ENCODE peak calls at places on chromosomes 6 and 20, in seven cellular contexts. One of them, this sample, is unnamed.

GRCh38 chr6:22906091-22906549 is 336.8 kb downstream of the HDGFL1 start:
- DNase-seq in GM23248: peak
- DNase-seq in CD4-positive, CD25-positive, alpha-beta regulatory T cell: no peak
- DNase-seq in substantia nigra: no peak
- DNase-seq in IMR-90: no peak
- DNase-seq in SK-N-SH: no peak
- DNase-seq in neuronal stem cell: no peak
- DNase-seq in this sample: no peak

GRCh38 chr6:166466178-166467122 is 83.7 kb upstream of the MPC1 start:
- DNase-seq in GM23248: peak
- DNase-seq in CD4-positive, CD25-positive, alpha-beta regulatory T cell: no peak
- DNase-seq in substantia nigra: no peak
- DNase-seq in IMR-90: peak
- DNase-seq in SK-N-SH: peak
- DNase-seq in neuronal stem cell: no peak
- DNase-seq in this sample: peak

GRCh38 chr6:87588756-87589407 is 905 bp downstream of the RARS2 start:
- DNase-seq in GM23248: peak
- DNase-seq in CD4-positive, CD25-positive, alpha-beta regulatory T cell: peak
- DNase-seq in substantia nigra: no peak
- DNase-seq in IMR-90: no peak
- DNase-seq in SK-N-SH: no peak
- DNase-seq in neuronal stem cell: no peak
- DNase-seq in this sample: no peak

GRCh38 chr6:7213416-7213815 is 99.6 kb downstream of the SSR1 start:
- DNase-seq in GM23248: no peak
- DNase-seq in CD4-positive, CD25-positive, alpha-beta regulatory T cell: no peak
- DNase-seq in substantia nigra: no peak
- DNase-seq in IMR-90: no peak
- DNase-seq in SK-N-SH: no peak
- DNase-seq in neuronal stem cell: no peak
- DNase-seq in this sample: no peak

GRCh38 chr6:13461805-13462204 is 25.6 kb downstream of the GFOD1 start:
- DNase-seq in GM23248: no peak
- DNase-seq in CD4-positive, CD25-positive, alpha-beta regulatory T cell: no peak
- DNase-seq in substantia nigra: no peak
- DNase-seq in IMR-90: no peak
- DNase-seq in SK-N-SH: no peak
- DNase-seq in neuronal stem cell: no peak
- DNase-seq in this sample: no peak

GRCh38 chr20:24492031-24492607 is 22.7 kb downstream of the SYNDIG1 start:
- DNase-seq in GM23248: peak
- DNase-seq in CD4-positive, CD25-positive, alpha-beta regulatory T cell: no peak
- DNase-seq in substantia nigra: no peak
- DNase-seq in IMR-90: no peak
- DNase-seq in SK-N-SH: no peak
- DNase-seq in neuronal stem cell: no peak
- DNase-seq in this sample: no peak

GRCh38 chr20:50346372-50347347 is 156.0 kb downstream of the CEBPB start:
- DNase-seq in GM23248: peak
- DNase-seq in CD4-positive, CD25-positive, alpha-beta regulatory T cell: peak
- DNase-seq in substantia nigra: peak
- DNase-seq in IMR-90: peak
- DNase-seq in SK-N-SH: peak
- DNase-seq in neuronal stem cell: no peak
- DNase-seq in this sample: no peak

GRCh38 chr6:143513410-143513809 is 1.9 kb upstream of the FUCA2 start:
- DNase-seq in GM23248: peak
- DNase-seq in CD4-positive, CD25-positive, alpha-beta regulatory T cell: peak
- DNase-seq in substantia nigra: no peak
- DNase-seq in IMR-90: no peak
- DNase-seq in SK-N-SH: peak
- DNase-seq in neuronal stem cell: no peak
- DNase-seq in this sample: no peak

GRCh38 chr20:6178537-6178936 is 55.7 kb upstream of the FERMT1 start:
- DNase-seq in GM23248: peak
- DNase-seq in CD4-positive, CD25-positive, alpha-beta regulatory T cell: no peak
- DNase-seq in substantia nigra: no peak
- DNase-seq in IMR-90: peak
- DNase-seq in SK-N-SH: peak
- DNase-seq in neuronal stem cell: peak
- DNase-seq in this sample: no peak

GRCh38 chr20:20606881-20607280 is 105.6 kb downstream of the RALGAPA2 start:
- DNase-seq in GM23248: no peak
- DNase-seq in CD4-positive, CD25-positive, alpha-beta regulatory T cell: no peak
- DNase-seq in substantia nigra: no peak
- DNase-seq in IMR-90: no peak
- DNase-seq in SK-N-SH: no peak
- DNase-seq in neuronal stem cell: no peak
- DNase-seq in this sample: no peak

GRCh38 chr6:109999740-110000139 is 21.6 kb downstream of the GPR6 start:
- DNase-seq in GM23248: no peak
- DNase-seq in CD4-positive, CD25-positive, alpha-beta regulatory T cell: no peak
- DNase-seq in substantia nigra: no peak
- DNase-seq in IMR-90: no peak
- DNase-seq in SK-N-SH: no peak
- DNase-seq in neuronal stem cell: no peak
- DNase-seq in this sample: no peak

GRCh38 chr20:59603727-59604608 is at the start of gene PHACTR3:
- DNase-seq in GM23248: no peak
- DNase-seq in CD4-positive, CD25-positive, alpha-beta regulatory T cell: no peak
- DNase-seq in substantia nigra: peak
- DNase-seq in IMR-90: no peak
- DNase-seq in SK-N-SH: peak
- DNase-seq in neuronal stem cell: peak
- DNase-seq in this sample: no peak

GRCh38 chr20:51529027-51529749 is 13.3 kb downstream of the NFATC2 start:
- DNase-seq in GM23248: peak
- DNase-seq in CD4-positive, CD25-positive, alpha-beta regulatory T cell: peak
- DNase-seq in substantia nigra: no peak
- DNase-seq in IMR-90: peak
- DNase-seq in SK-N-SH: no peak
- DNase-seq in neuronal stem cell: no peak
- DNase-seq in this sample: no peak

GRCh38 chr20:53959849-53960585 is 110.4 kb downstream of the BCAS1 start:
- DNase-seq in GM23248: peak
- DNase-seq in CD4-positive, CD25-positive, alpha-beta regulatory T cell: no peak
- DNase-seq in substantia nigra: no peak
- DNase-seq in IMR-90: no peak
- DNase-seq in SK-N-SH: no peak
- DNase-seq in neuronal stem cell: no peak
- DNase-seq in this sample: no peak
- H3K27ac ChIP-seq in GM23248: peak
- H3K27ac ChIP-seq in CD4-positive, CD25-positive, alpha-beta regulatory T cell: no peak
- H3K27ac ChIP-seq in substantia nigra: peak
- H3K27ac ChIP-seq in IMR-90: no peak
- H3K27ac ChIP-seq in SK-N-SH: no peak
- H3K27ac ChIP-seq in neuronal stem cell: no peak
- H3K27ac ChIP-seq in this sample: no peak

DNA sequence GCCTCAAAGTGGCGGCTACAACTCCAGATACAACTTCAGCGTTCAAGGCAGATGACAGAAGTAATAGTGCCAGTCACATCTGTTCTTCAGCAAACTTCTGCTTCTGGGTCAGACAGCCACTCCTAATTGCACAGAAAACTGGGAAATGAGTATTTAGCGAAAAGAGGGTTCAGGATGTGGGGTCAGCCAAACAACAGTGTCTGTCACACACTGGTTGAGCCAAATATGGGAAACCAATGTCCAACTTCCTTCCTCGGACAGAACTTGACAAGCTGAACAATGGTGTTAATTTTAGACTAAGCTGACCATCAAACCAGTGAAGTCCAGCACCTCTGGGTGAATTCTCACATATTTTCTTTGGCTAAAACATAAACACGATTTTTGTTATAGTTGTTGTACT is 22.1 kb downstream of the NUDT3 start:
- DNase-seq in GM23248: no peak
- DNase-seq in CD4-positive, CD25-positive, alpha-beta regulatory T cell: no peak
- DNase-seq in substantia nigra: no peak
- DNase-seq in IMR-90: no peak
- DNase-seq in SK-N-SH: no peak
- DNase-seq in neuronal stem cell: no peak
- DNase-seq in this sample: no peak
- H3K27ac ChIP-seq in GM23248: no peak
- H3K27ac ChIP-seq in CD4-positive, CD25-positive, alpha-beta regulatory T cell: no peak
- H3K27ac ChIP-seq in substantia nigra: no peak
- H3K27ac ChIP-seq in IMR-90: no peak
- H3K27ac ChIP-seq in SK-N-SH: no peak
- H3K27ac ChIP-seq in neuronal stem cell: no peak
- H3K27ac ChIP-seq in this sample: no peak

DNA sequence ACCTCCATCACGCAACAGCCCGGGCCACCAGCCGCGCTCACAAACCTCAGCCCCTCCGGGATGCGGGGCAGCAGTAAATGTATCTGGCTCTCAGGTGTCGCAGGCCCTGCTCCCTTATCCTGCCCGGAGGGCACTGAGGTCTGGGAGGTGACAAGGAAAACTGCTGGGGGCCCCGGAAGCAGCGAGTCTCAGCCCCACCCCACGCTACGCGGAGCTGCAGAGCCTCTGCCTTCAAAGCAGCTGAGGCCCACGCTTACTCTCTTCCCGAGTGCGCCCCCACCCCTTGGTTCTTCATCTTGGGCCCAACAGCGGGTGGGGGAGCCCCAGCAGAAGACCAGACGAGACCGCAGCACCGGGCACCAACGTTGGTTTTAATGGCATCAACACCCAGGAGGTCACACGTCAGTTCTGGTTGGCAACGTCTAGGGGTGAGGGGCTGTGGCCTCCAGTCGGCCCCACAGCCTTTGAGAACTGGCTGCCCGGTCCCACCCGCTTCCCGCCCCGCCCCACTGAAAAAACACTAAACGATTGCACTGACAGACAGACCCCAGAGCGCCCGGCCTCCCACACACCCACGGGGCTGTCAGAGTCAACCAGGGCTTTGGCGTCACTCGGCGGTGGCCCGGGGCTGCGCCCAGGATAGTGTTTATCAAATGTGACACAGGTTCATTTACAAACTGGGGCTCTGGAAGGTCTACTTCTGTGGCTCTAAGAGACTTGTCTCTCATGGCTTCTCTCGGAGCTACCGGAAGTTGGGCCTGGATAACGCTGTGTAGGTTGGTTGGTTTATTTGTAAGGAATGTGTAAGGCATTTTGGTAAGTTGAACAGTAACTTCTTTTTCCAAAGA is 43.7 kb downstream of the DSTN start:
- DNase-seq in GM23248: no peak
- DNase-seq in CD4-positive, CD25-positive, alpha-beta regulatory T cell: no peak
- DNase-seq in substantia nigra: no peak
- DNase-seq in IMR-90: no peak
- DNase-seq in SK-N-SH: peak
- DNase-seq in neuronal stem cell: no peak
- DNase-seq in this sample: no peak
- H3K27ac ChIP-seq in GM23248: peak
- H3K27ac ChIP-seq in CD4-positive, CD25-positive, alpha-beta regulatory T cell: no peak
- H3K27ac ChIP-seq in substantia nigra: no peak
- H3K27ac ChIP-seq in IMR-90: no peak
- H3K27ac ChIP-seq in SK-N-SH: no peak
- H3K27ac ChIP-seq in neuronal stem cell: no peak
- H3K27ac ChIP-seq in this sample: no peak

DNA sequence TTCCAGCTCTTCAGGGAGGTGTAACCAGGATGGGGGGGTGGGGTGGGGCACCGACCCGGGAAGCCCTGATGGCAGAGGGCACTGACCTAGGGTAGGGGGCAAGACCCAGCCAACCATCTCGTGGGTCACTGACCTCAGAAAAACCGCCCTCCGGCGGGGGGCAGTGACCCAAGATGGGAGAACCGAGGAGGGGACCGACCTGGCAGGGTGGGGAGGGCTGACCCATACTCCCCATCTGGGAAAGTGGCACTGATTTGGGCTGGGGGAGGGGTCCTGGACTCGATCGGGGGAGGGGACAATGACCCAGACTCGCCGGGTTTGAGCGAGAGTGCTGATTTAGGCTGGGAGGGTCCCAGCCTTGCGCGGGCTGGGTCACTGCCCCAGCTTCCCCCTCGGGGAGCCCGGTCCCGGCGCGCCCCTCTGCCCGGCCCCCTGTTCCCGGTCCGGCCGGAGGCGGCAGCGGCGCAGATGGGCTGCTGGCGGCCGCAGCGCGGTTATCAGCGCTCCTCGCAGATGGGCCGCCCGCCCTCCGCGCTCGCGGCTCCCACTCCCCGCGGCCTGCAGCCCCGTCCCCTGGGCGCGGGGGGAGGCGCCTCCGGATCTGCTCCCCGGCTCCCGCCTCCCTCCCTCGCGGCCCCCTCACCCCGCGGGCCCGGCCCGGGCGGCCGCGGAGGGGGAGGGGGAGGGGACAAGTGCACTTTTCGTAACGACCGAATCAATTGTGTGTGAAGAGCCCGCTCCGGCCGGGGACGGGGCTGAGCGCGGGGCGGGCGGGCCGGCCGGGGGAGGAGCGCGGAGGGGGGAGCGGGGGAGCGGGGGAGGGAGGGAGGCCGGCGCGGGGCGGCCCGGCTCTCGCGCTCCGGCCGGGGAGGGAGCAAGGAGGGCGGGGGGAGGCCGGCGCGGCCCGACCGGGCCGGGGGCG is 2.2 kb downstream of the NOL4L start:
- DNase-seq in GM23248: peak
- DNase-seq in CD4-positive, CD25-positive, alpha-beta regulatory T cell: no peak
- DNase-seq in substantia nigra: peak
- DNase-seq in IMR-90: no peak
- DNase-seq in SK-N-SH: peak
- DNase-seq in neuronal stem cell: peak
- DNase-seq in this sample: no peak
- H3K27ac ChIP-seq in GM23248: no peak
- H3K27ac ChIP-seq in CD4-positive, CD25-positive, alpha-beta regulatory T cell: no peak
- H3K27ac ChIP-seq in substantia nigra: peak
- H3K27ac ChIP-seq in IMR-90: no peak
- H3K27ac ChIP-seq in SK-N-SH: peak
- H3K27ac ChIP-seq in neuronal stem cell: peak
- H3K27ac ChIP-seq in this sample: no peak

GRCh38 chr6:33772902-33773472 is 15.9 kb downstream of the LEMD2 start:
- DNase-seq in GM23248: no peak
- DNase-seq in CD4-positive, CD25-positive, alpha-beta regulatory T cell: no peak
- DNase-seq in substantia nigra: no peak
- DNase-seq in IMR-90: no peak
- DNase-seq in SK-N-SH: no peak
- DNase-seq in neuronal stem cell: no peak
- DNase-seq in this sample: no peak
- H3K27ac ChIP-seq in GM23248: peak
- H3K27ac ChIP-seq in CD4-positive, CD25-positive, alpha-beta regulatory T cell: no peak
- H3K27ac ChIP-seq in substantia nigra: no peak
- H3K27ac ChIP-seq in IMR-90: peak
- H3K27ac ChIP-seq in SK-N-SH: peak
- H3K27ac ChIP-seq in neuronal stem cell: no peak
- H3K27ac ChIP-seq in this sample: peak

DNA sequence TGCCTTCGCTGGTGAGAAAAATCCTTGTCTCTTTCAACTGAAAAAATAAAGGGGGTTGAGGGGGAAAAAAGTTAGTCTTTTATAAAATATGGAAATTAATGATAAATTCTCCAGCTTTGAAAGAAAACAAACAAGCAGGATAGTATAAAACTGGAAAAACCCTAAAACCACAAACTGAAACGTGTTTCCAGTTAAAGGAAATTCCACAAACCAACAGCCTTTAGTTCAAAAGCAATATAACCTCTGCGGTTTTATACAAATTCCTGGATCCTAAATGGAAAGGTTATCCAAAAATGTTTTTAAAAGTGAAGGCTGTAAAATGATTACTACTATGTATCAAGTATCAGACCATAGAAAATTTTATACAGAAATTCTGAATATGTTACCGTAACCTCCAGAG is 55.6 kb downstream of the BMP5 start:
- DNase-seq in GM23248: no peak
- DNase-seq in CD4-positive, CD25-positive, alpha-beta regulatory T cell: no peak
- DNase-seq in substantia nigra: no peak
- DNase-seq in IMR-90: no peak
- DNase-seq in SK-N-SH: no peak
- DNase-seq in neuronal stem cell: no peak
- DNase-seq in this sample: no peak
- H3K27ac ChIP-seq in GM23248: no peak
- H3K27ac ChIP-seq in CD4-positive, CD25-positive, alpha-beta regulatory T cell: no peak
- H3K27ac ChIP-seq in substantia nigra: no peak
- H3K27ac ChIP-seq in IMR-90: no peak
- H3K27ac ChIP-seq in SK-N-SH: no peak
- H3K27ac ChIP-seq in neuronal stem cell: no peak
- H3K27ac ChIP-seq in this sample: no peak